ENCODE peak calls at places on chromosomes 13 and 19, in six cellular contexts. S, W, I, L, O and E are unnamed samples.

GRCh38 chr13:49314344-49314882 is 66.7 kb downstream of the CDADC1 start:
- DNase-seq in W (peak), S (no peak), I (no peak), O (no peak), L (no peak), E (no peak)

GRCh38 chr19:43642531-43642930 is 2.9 kb upstream of the CADM4 start:
- DNase-seq in W (no peak), S (no peak), I (no peak), L (no peak), O (no peak), E (no peak)

GRCh38 chr19:35290381-35291135 is 1.4 kb upstream of the MAG start:
- DNase-seq in S (no peak), O (peak), W (no peak), I (no peak), L (no peak), E (no peak)

GRCh38 chr13:24511019-24511823 is 1.4 kb downstream of the PARP4 start:
- DNase-seq in L (peak), O (peak), I (peak), W (peak), S (no peak), E (peak)

GRCh38 chr13:49877629-49878218 is 58.4 kb downstream of the SPRYD7 start:
- DNase-seq in O (no peak), L (peak), S (no peak), I (no peak), W (no peak), E (no peak)

GRCh38 chr19:11481777-11482383 is 1.0 kb upstream of the ELAVL3 start:
- DNase-seq in L (peak), I (peak), O (peak), S (peak), W (peak), E (peak)

GRCh38 chr19:57830071-57830602 is at the start of gene ZNF587B:
- DNase-seq in W (peak), L (peak), S (peak), I (peak), O (peak), E (peak)

GRCh38 chr19:3538258-3538929 is 580 bp upstream of the TEKTIP1 start:
- DNase-seq in W (no peak), O (no peak), S (no peak), I (no peak), L (no peak), E (no peak)

GRCh38 chr19:52474351-52475127 is 21.2 kb downstream of the ZNF578 start:
- DNase-seq in O (no peak), I (no peak), L (no peak), S (no peak), W (no peak), E (no peak)

GRCh38 chr19:45960595-45961235 is 12.9 kb downstream of the NOVA2 start:
- DNase-seq in L (no peak), O (peak), I (no peak), S (no peak), W (no peak), E (no peak)

GRCh38 chr13:22061371-22061805 is 390.5 kb downstream of the FGF9 start:
- DNase-seq in W (no peak), L (no peak), O (peak), I (no peak), S (no peak), E (no peak)

GRCh38 chr13:94249512-94249911 is 230.0 kb downstream of the DCT start:
- DNase-seq in L (peak), W (peak), O (no peak), S (no peak), I (peak), E (peak)